ENCODE peak calls at places on chromosomes 6 and 20, in ten cellular contexts. One of them, this sample, is unnamed.

GRCh38 chr6:84618046-84618752 is 146.2 kb downstream of the TBX18 start:
- DNase-seq in HEK293T: no peak
- DNase-seq in fibroblast of lung: peak; percentile 92
- DNase-seq in activated CD4-positive, CD25-positive, alpha-beta regulatory T cell: no peak
- DNase-seq in HT-29: no peak
- DNase-seq in RPMI8226: no peak
- DNase-seq in left cardiac atrium: no peak
- DNase-seq in endothelial cell: no peak
- DNase-seq in epithelial cell of prostate: no peak
- DNase-seq in SK-N-DZ: no peak
- DNase-seq in this sample: no peak

GRCh38 chr6:79737172-79737571 is 106.0 kb downstream of the SH3BGRL2 start:
- DNase-seq in HT-29: no peak
- DNase-seq in SK-N-DZ: no peak
- DNase-seq in endothelial cell: no peak
- DNase-seq in epithelial cell of prostate: no peak
- DNase-seq in HEK293T: no peak
- DNase-seq in left cardiac atrium: no peak
- DNase-seq in activated CD4-positive, CD25-positive, alpha-beta regulatory T cell: no peak
- DNase-seq in RPMI8226: no peak
- DNase-seq in fibroblast of lung: peak; percentile 2
- DNase-seq in this sample: peak; percentile 66

GRCh38 chr6:153210083-153210482 is 79.0 kb upstream of the RGS17 start:
- DNase-seq in activated CD4-positive, CD25-positive, alpha-beta regulatory T cell: no peak
- DNase-seq in endothelial cell: no peak
- DNase-seq in SK-N-DZ: no peak
- DNase-seq in HT-29: no peak
- DNase-seq in HEK293T: no peak
- DNase-seq in left cardiac atrium: no peak
- DNase-seq in RPMI8226: peak; percentile 50
- DNase-seq in fibroblast of lung: peak; percentile 74
- DNase-seq in epithelial cell of prostate: no peak
- DNase-seq in this sample: no peak

GRCh38 chr6:39313526-39314272 is 520 bp downstream of the KCNK17 start:
- DNase-seq in left cardiac atrium: no peak
- DNase-seq in HEK293T: no peak
- DNase-seq in fibroblast of lung: no peak
- DNase-seq in activated CD4-positive, CD25-positive, alpha-beta regulatory T cell: no peak
- DNase-seq in SK-N-DZ: no peak
- DNase-seq in endothelial cell: peak; percentile 22
- DNase-seq in RPMI8226: no peak
- DNase-seq in epithelial cell of prostate: no peak
- DNase-seq in HT-29: no peak
- DNase-seq in this sample: peak; percentile 21

GRCh38 chr6:35084511-35085203 is 56.5 kb downstream of the TCP11 start:
- DNase-seq in HEK293T: no peak
- DNase-seq in RPMI8226: no peak
- DNase-seq in activated CD4-positive, CD25-positive, alpha-beta regulatory T cell: no peak
- DNase-seq in endothelial cell: no peak
- DNase-seq in epithelial cell of prostate: no peak
- DNase-seq in HT-29: no peak
- DNase-seq in left cardiac atrium: no peak
- DNase-seq in SK-N-DZ: no peak
- DNase-seq in fibroblast of lung: no peak
- DNase-seq in this sample: peak; percentile 25

GRCh38 chr20:3046677-3047462 is 1.0 kb downstream of the MRPS26 start:
- DNase-seq in SK-N-DZ: peak; percentile 42
- DNase-seq in HT-29: peak; percentile 33
- DNase-seq in RPMI8226: peak; percentile 28
- DNase-seq in left cardiac atrium: no peak
- DNase-seq in HEK293T: peak; percentile 15
- DNase-seq in epithelial cell of prostate: no peak
- DNase-seq in endothelial cell: no peak
- DNase-seq in activated CD4-positive, CD25-positive, alpha-beta regulatory T cell: no peak
- DNase-seq in fibroblast of lung: peak; percentile 33
- DNase-seq in this sample: peak; percentile 62

GRCh38 chr20:3092611-3093379 is 8.3 kb upstream of the AVP start:
- DNase-seq in HT-29: no peak
- DNase-seq in endothelial cell: no peak
- DNase-seq in SK-N-DZ: no peak
- DNase-seq in fibroblast of lung: peak; percentile 28
- DNase-seq in left cardiac atrium: peak; percentile 41
- DNase-seq in epithelial cell of prostate: no peak
- DNase-seq in RPMI8226: no peak
- DNase-seq in activated CD4-positive, CD25-positive, alpha-beta regulatory T cell: no peak
- DNase-seq in HEK293T: no peak
- DNase-seq in this sample: peak; percentile 43

GRCh38 chr20:36421641-36422040 is 115.5 kb downstream of the DLGAP4 start:
- DNase-seq in activated CD4-positive, CD25-positive, alpha-beta regulatory T cell: no peak
- DNase-seq in HT-29: no peak
- DNase-seq in HEK293T: no peak
- DNase-seq in RPMI8226: no peak
- DNase-seq in epithelial cell of prostate: no peak
- DNase-seq in fibroblast of lung: no peak
- DNase-seq in endothelial cell: no peak
- DNase-seq in SK-N-DZ: no peak
- DNase-seq in left cardiac atrium: no peak
- DNase-seq in this sample: no peak

GRCh38 chr20:873875-874607 is 40.5 kb downstream of the FAM110A start:
- DNase-seq in HEK293T: no peak
- DNase-seq in left cardiac atrium: no peak
- DNase-seq in activated CD4-positive, CD25-positive, alpha-beta regulatory T cell: no peak
- DNase-seq in SK-N-DZ: no peak
- DNase-seq in RPMI8226: no peak
- DNase-seq in HT-29: no peak
- DNase-seq in epithelial cell of prostate: no peak
- DNase-seq in fibroblast of lung: no peak
- DNase-seq in endothelial cell: no peak
- DNase-seq in this sample: peak; percentile 34

GRCh38 chr6:89350281-89351037 is 2.1 kb downstream of the UBE2J1 start:
- DNase-seq in endothelial cell: no peak
- DNase-seq in activated CD4-positive, CD25-positive, alpha-beta regulatory T cell: no peak
- DNase-seq in RPMI8226: peak; percentile 29
- DNase-seq in HEK293T: no peak
- DNase-seq in left cardiac atrium: no peak
- DNase-seq in SK-N-DZ: no peak
- DNase-seq in epithelial cell of prostate: no peak
- DNase-seq in HT-29: no peak
- DNase-seq in fibroblast of lung: peak; percentile 65
- DNase-seq in this sample: peak; percentile 20

GRCh38 chr6:120648713-120649112 is 685.6 kb downstream of the TBC1D32 start:
- DNase-seq in RPMI8226: no peak
- DNase-seq in left cardiac atrium: no peak
- DNase-seq in fibroblast of lung: no peak
- DNase-seq in HEK293T: no peak
- DNase-seq in endothelial cell: no peak
- DNase-seq in activated CD4-positive, CD25-positive, alpha-beta regulatory T cell: no peak
- DNase-seq in epithelial cell of prostate: peak; percentile 46
- DNase-seq in HT-29: no peak
- DNase-seq in SK-N-DZ: no peak
- DNase-seq in this sample: no peak

GRCh38 chr20:62165762-62166399 is 16.9 kb upstream of the MTG2 start:
- DNase-seq in endothelial cell: no peak
- DNase-seq in activated CD4-positive, CD25-positive, alpha-beta regulatory T cell: no peak
- DNase-seq in RPMI8226: no peak
- DNase-seq in HT-29: no peak
- DNase-seq in SK-N-DZ: peak; percentile 85
- DNase-seq in fibroblast of lung: no peak
- DNase-seq in epithelial cell of prostate: no peak
- DNase-seq in HEK293T: peak; percentile 75
- DNase-seq in left cardiac atrium: peak; percentile 52
- DNase-seq in this sample: no peak